ENCODE peak calls at places on chromosomes 11 and 22, in eight cellular contexts. One of them, this sample, is unnamed.

GRCh38 chr11:3014314-3014938 is 22.3 kb upstream of the NAP1L4 start:
- DNase-seq in fibroblast of lung: no peak
- DNase-seq in cardiac muscle cell: no peak
- DNase-seq in AG04449: no peak
- DNase-seq in pancreas: no peak
- DNase-seq in HFF-Myc: no peak
- DNase-seq in stomach: no peak
- DNase-seq in left lung: no peak
- DNase-seq in this sample: no peak

GRCh38 chr11:78094250-78094649 is 14.6 kb upstream of the NDUFC2 start:
- DNase-seq in AG04449: no peak
- DNase-seq in fibroblast of lung: no peak
- DNase-seq in left lung: no peak
- DNase-seq in pancreas: no peak
- DNase-seq in HFF-Myc: no peak
- DNase-seq in cardiac muscle cell: no peak
- DNase-seq in stomach: no peak
- DNase-seq in this sample: no peak

GRCh38 chr22:19522881-19523239 is 1.4 kb downstream of the CLDN5 start:
- DNase-seq in AG04449: no peak
- DNase-seq in pancreas: no peak
- DNase-seq in left lung: no peak
- DNase-seq in stomach: no peak
- DNase-seq in fibroblast of lung: no peak
- DNase-seq in HFF-Myc: no peak
- DNase-seq in cardiac muscle cell: no peak
- DNase-seq in this sample: no peak

GRCh38 chr11:68579455-68579854 is 104.9 kb upstream of the GAL start:
- DNase-seq in fibroblast of lung: peak
- DNase-seq in left lung: no peak
- DNase-seq in cardiac muscle cell: no peak
- DNase-seq in stomach: no peak
- DNase-seq in pancreas: no peak
- DNase-seq in AG04449: no peak
- DNase-seq in HFF-Myc: no peak
- DNase-seq in this sample: peak

GRCh38 chr11:90246468-90246867 is 23.6 kb upstream of the CHORDC1 start:
- DNase-seq in fibroblast of lung: no peak
- DNase-seq in stomach: no peak
- DNase-seq in pancreas: no peak
- DNase-seq in cardiac muscle cell: no peak
- DNase-seq in AG04449: no peak
- DNase-seq in left lung: no peak
- DNase-seq in HFF-Myc: no peak
- DNase-seq in this sample: no peak

GRCh38 chr22:46748948-46749681 is 11.1 kb upstream of the CERK start:
- DNase-seq in fibroblast of lung: peak
- DNase-seq in cardiac muscle cell: no peak
- DNase-seq in left lung: peak
- DNase-seq in stomach: no peak
- DNase-seq in pancreas: no peak
- DNase-seq in HFF-Myc: no peak
- DNase-seq in AG04449: no peak
- DNase-seq in this sample: peak

GRCh38 chr11:117144477-117145392 is 648 bp downstream of the PAFAH1B2 start:
- DNase-seq in AG04449: no peak
- DNase-seq in left lung: peak
- DNase-seq in fibroblast of lung: peak
- DNase-seq in HFF-Myc: peak
- DNase-seq in pancreas: peak
- DNase-seq in cardiac muscle cell: peak
- DNase-seq in stomach: peak
- DNase-seq in this sample: peak

GRCh38 chr11:64074239-64074638 is 38.5 kb downstream of the FLRT1 start:
- DNase-seq in AG04449: no peak
- DNase-seq in left lung: no peak
- DNase-seq in stomach: no peak
- DNase-seq in HFF-Myc: no peak
- DNase-seq in fibroblast of lung: peak
- DNase-seq in cardiac muscle cell: no peak
- DNase-seq in pancreas: no peak
- DNase-seq in this sample: peak

GRCh38 chr11:96051820-96052219 is 127.9 kb upstream of the MTMR2 start:
- DNase-seq in pancreas: no peak
- DNase-seq in HFF-Myc: no peak
- DNase-seq in cardiac muscle cell: no peak
- DNase-seq in left lung: no peak
- DNase-seq in fibroblast of lung: no peak
- DNase-seq in stomach: no peak
- DNase-seq in AG04449: no peak
- DNase-seq in this sample: peak

GRCh38 chr11:2377511-2378443 is 667 bp downstream of the CD81 start:
- DNase-seq in HFF-Myc: no peak
- DNase-seq in AG04449: no peak
- DNase-seq in pancreas: peak
- DNase-seq in left lung: peak
- DNase-seq in cardiac muscle cell: peak
- DNase-seq in stomach: peak
- DNase-seq in fibroblast of lung: peak
- DNase-seq in this sample: peak

GRCh38 chr11:21897203-21897602 is 295.7 kb upstream of the ANO5 start:
- DNase-seq in HFF-Myc: no peak
- DNase-seq in stomach: no peak
- DNase-seq in left lung: no peak
- DNase-seq in AG04449: no peak
- DNase-seq in pancreas: no peak
- DNase-seq in cardiac muscle cell: no peak
- DNase-seq in fibroblast of lung: no peak
- DNase-seq in this sample: no peak

GRCh38 chr22:40651057-40651456 is 14.5 kb upstream of the MRTFA start:
- DNase-seq in fibroblast of lung: no peak
- DNase-seq in pancreas: no peak
- DNase-seq in AG04449: no peak
- DNase-seq in left lung: no peak
- DNase-seq in stomach: no peak
- DNase-seq in cardiac muscle cell: no peak
- DNase-seq in HFF-Myc: no peak
- DNase-seq in this sample: no peak

DNA sequence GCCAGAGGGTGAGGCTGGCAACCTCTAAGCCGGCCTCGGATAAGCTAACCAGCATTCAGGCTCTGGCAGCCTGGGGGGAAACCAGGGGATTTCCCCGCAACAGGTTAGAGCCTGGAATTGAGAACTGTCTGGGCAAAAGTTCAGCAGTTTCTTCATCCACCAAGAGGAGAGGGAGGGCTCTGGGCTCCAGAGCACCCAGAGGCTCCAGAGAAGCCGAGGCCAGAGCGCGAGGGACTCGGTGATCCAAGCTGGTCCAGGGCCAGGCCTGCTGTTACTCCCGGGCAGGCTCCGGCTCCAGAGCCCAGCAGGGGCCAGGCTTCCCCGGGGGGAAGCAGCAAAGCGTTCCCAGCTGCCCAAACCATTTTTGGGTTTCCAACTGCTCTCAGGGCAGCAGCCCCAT is 13.3 kb upstream of the SH3BP1 start:
- DNase-seq in HFF-Myc: no peak
- DNase-seq in fibroblast of lung: peak
- DNase-seq in AG04449: no peak
- DNase-seq in stomach: peak
- DNase-seq in pancreas: no peak
- DNase-seq in cardiac muscle cell: no peak
- DNase-seq in left lung: no peak
- DNase-seq in this sample: no peak
- H3K4me3 ChIP-seq in HFF-Myc: no peak
- H3K4me3 ChIP-seq in fibroblast of lung: no peak
- H3K4me3 ChIP-seq in AG04449: no peak
- H3K4me3 ChIP-seq in stomach: no peak
- H3K4me3 ChIP-seq in pancreas: no peak
- H3K4me3 ChIP-seq in cardiac muscle cell: no peak
- H3K4me3 ChIP-seq in left lung: no peak
- H3K4me3 ChIP-seq in this sample: no peak

GRCh38 chr11:8794677-8795103 is 112.1 kb downstream of the RPL27A start:
- DNase-seq in AG04449: no peak
- DNase-seq in HFF-Myc: no peak
- DNase-seq in left lung: no peak
- DNase-seq in fibroblast of lung: no peak
- DNase-seq in stomach: peak
- DNase-seq in cardiac muscle cell: peak
- DNase-seq in pancreas: peak
- DNase-seq in this sample: no peak
- TF ChIP-seq CTCF in AG04449: no peak
- TF ChIP-seq CTCF in HFF-Myc: peak
- TF ChIP-seq CTCF in left lung: no peak
- TF ChIP-seq CTCF in fibroblast of lung: no peak
- TF ChIP-seq CTCF in stomach: peak
- TF ChIP-seq CTCF in cardiac muscle cell: no peak
- TF ChIP-seq CTCF in pancreas: peak
- TF ChIP-seq CTCF in this sample: peak

GRCh38 chr11:30360741-30361140 is 37.8 kb downstream of the ARL14EP start:
- DNase-seq in cardiac muscle cell: no peak
- DNase-seq in fibroblast of lung: no peak
- DNase-seq in stomach: no peak
- DNase-seq in left lung: no peak
- DNase-seq in HFF-Myc: no peak
- DNase-seq in pancreas: no peak
- DNase-seq in AG04449: no peak
- DNase-seq in this sample: peak

GRCh38 chr11:30364139-30364875 is 41.4 kb downstream of the ARL14EP start:
- DNase-seq in pancreas: no peak
- DNase-seq in fibroblast of lung: no peak
- DNase-seq in cardiac muscle cell: no peak
- DNase-seq in AG04449: no peak
- DNase-seq in left lung: no peak
- DNase-seq in stomach: no peak
- DNase-seq in HFF-Myc: no peak
- DNase-seq in this sample: no peak

GRCh38 chr11:30368394-30368793 is 45.5 kb downstream of the ARL14EP start:
- DNase-seq in cardiac muscle cell: no peak
- DNase-seq in left lung: no peak
- DNase-seq in AG04449: no peak
- DNase-seq in HFF-Myc: no peak
- DNase-seq in stomach: no peak
- DNase-seq in pancreas: no peak
- DNase-seq in fibroblast of lung: no peak
- DNase-seq in this sample: no peak

GRCh38 chr11:30370164-30370563 is 47.3 kb downstream of the ARL14EP start:
- DNase-seq in left lung: no peak
- DNase-seq in cardiac muscle cell: no peak
- DNase-seq in HFF-Myc: no peak
- DNase-seq in fibroblast of lung: no peak
- DNase-seq in pancreas: no peak
- DNase-seq in AG04449: no peak
- DNase-seq in stomach: no peak
- DNase-seq in this sample: no peak

DNA sequence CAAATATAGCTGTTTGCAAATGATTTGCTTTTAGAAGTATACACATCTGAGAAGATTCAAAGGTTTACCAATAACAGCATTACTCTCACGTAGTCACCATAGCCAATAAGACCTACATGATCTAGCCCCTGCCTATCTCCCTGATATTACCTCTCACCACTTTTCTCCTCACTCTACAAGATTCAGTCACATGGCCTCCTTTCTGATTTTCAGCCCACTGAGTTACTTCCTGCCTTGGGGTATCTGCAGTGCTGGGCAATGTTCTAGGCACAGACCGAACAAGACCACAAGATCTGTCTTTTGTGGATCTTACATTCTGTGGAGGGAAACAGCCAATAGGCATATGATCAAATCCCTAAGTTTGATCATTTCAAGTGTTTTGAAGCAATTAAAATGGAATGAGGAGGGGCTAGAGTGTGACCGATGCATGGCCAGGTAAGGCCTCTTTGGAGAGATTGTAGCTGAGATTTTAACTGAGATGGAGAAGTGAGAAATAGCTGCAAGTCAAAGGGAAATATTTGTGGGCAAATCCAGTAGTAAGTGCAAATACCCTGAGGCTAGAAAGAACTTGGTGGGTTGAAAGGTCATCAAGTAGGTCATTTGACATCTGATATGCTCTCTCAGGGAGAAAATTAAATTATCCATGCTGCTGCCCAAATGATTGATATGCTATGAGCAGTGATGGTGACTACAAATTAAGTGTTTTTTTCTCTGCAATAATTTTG is 43.1 kb downstream of the ARL14EP start:
- DNase-seq in AG04449: no peak
- DNase-seq in left lung: no peak
- DNase-seq in stomach: no peak
- DNase-seq in cardiac muscle cell: no peak
- DNase-seq in pancreas: no peak
- DNase-seq in fibroblast of lung: no peak
- DNase-seq in HFF-Myc: no peak
- DNase-seq in this sample: no peak
- H3K4me3 ChIP-seq in AG04449: no peak
- H3K4me3 ChIP-seq in left lung: no peak
- H3K4me3 ChIP-seq in stomach: no peak
- H3K4me3 ChIP-seq in cardiac muscle cell: no peak
- H3K4me3 ChIP-seq in pancreas: no peak
- H3K4me3 ChIP-seq in fibroblast of lung: no peak
- H3K4me3 ChIP-seq in HFF-Myc: no peak
- H3K4me3 ChIP-seq in this sample: no peak

GRCh38 chr22:27820896-27821866 is 19.6 kb upstream of the MN1 start:
- DNase-seq in fibroblast of lung: no peak
- DNase-seq in stomach: no peak
- DNase-seq in HFF-Myc: no peak
- DNase-seq in cardiac muscle cell: no peak
- DNase-seq in left lung: no peak
- DNase-seq in pancreas: no peak
- DNase-seq in AG04449: no peak
- DNase-seq in this sample: no peak
- TF ChIP-seq CTCF in fibroblast of lung: no peak
- TF ChIP-seq CTCF in stomach: no peak
- TF ChIP-seq CTCF in HFF-Myc: no peak
- TF ChIP-seq CTCF in cardiac muscle cell: no peak
- TF ChIP-seq CTCF in left lung: no peak
- TF ChIP-seq CTCF in pancreas: no peak
- TF ChIP-seq CTCF in AG04449: no peak
- TF ChIP-seq CTCF in this sample: no peak

DNA sequence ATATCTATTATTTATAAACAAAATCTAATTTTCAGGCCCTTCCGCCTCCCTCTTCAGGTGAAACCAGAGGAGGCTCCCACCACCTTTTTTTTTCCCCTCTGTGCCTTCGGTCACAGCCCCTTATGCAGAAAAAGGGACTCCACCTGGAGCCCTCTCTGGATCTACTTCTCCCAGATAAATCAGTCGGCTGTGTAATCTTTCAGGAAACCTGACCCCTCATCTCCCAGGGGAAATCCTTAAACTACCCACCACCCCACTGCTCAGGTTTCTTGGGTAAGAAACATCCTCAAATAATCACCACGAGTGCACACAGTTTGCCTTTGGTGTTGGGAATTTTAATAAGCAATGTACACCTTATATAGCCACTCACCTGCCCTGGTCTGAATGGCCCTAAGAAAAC is 104.2 kb downstream of the NAV2 start:
- DNase-seq in HFF-Myc: no peak
- DNase-seq in pancreas: no peak
- DNase-seq in cardiac muscle cell: no peak
- DNase-seq in left lung: no peak
- DNase-seq in stomach: no peak
- DNase-seq in fibroblast of lung: no peak
- DNase-seq in AG04449: no peak
- DNase-seq in this sample: no peak
- H3K4me3 ChIP-seq in HFF-Myc: no peak
- H3K4me3 ChIP-seq in pancreas: no peak
- H3K4me3 ChIP-seq in cardiac muscle cell: no peak
- H3K4me3 ChIP-seq in left lung: no peak
- H3K4me3 ChIP-seq in stomach: no peak
- H3K4me3 ChIP-seq in fibroblast of lung: no peak
- H3K4me3 ChIP-seq in AG04449: no peak
- H3K4me3 ChIP-seq in this sample: no peak

GRCh38 chr11:35163707-35164496 is 24.9 kb downstream of the CD44 start:
- DNase-seq in cardiac muscle cell: no peak
- DNase-seq in AG04449: no peak
- DNase-seq in left lung: no peak
- DNase-seq in fibroblast of lung: no peak
- DNase-seq in HFF-Myc: no peak
- DNase-seq in stomach: no peak
- DNase-seq in pancreas: no peak
- DNase-seq in this sample: no peak
- TF ChIP-seq CTCF in cardiac muscle cell: peak
- TF ChIP-seq CTCF in AG04449: no peak
- TF ChIP-seq CTCF in left lung: peak
- TF ChIP-seq CTCF in fibroblast of lung: peak
- TF ChIP-seq CTCF in HFF-Myc: peak
- TF ChIP-seq CTCF in stomach: peak
- TF ChIP-seq CTCF in pancreas: no peak
- TF ChIP-seq CTCF in this sample: no peak

This sample was measured in epithelial cell of esophagus.